ENCODE peak calls at places on chromosomes 5 and 9, in four cellular contexts. J, D, I and W are unnamed samples. For H3K9me3, the result is how much of the 10 kb centered on the place peaks cover.

GRCh38 chr9:110180713-110181434 is 27.1 kb downstream of the C9orf152 start:
- DNase-seq in D (no peak), I (peak), J (no peak), W (peak)

GRCh38 chr5:55308254-55308836 is 556 bp downstream of the MTREX start:
- DNase-seq in D (no peak), J (peak), I (peak), W (peak)

GRCh38 chr5:13034048-13034447 is 910.4 kb downstream of the DNAH5 start:
- DNase-seq in D (no peak), J (no peak), I (no peak), W (no peak)

GRCh38 chr9:72292184-72292787 is 72.7 kb downstream of the ZFAND5 start:
- DNase-seq in D (no peak), I (peak), J (no peak), W (peak)

GRCh38 chr5:40499514-40500273 is 180.0 kb upstream of the PTGER4 start:
- DNase-seq in D (no peak), J (no peak), I (no peak), W (no peak)

GRCh38 chr9:35074141-35074540 is 1.7 kb upstream of the VCP start:
- DNase-seq in I (no peak), J (no peak), D (peak), W (no peak)

GRCh38 chr9:70013598-70014196 is 30.0 kb upstream of the MAMDC2 start:
- DNase-seq in J (no peak), D (no peak), I (no peak), W (no peak)

GRCh38 chr9:128523199-128523925 is 18.8 kb downstream of the GLE1 start:
- DNase-seq in D (no peak), I (no peak), J (peak), W (no peak)

GRCh38 chr9:121686930-121687541 is 35.6 kb downstream of the DAB2IP start:
- DNase-seq in I (peak), J (peak), D (peak), W (peak)

GRCh38 chr9:87464110-87464991 is 33.3 kb upstream of the DAPK1 start:
- DNase-seq in D (no peak), I (no peak), J (no peak), W (no peak)

DNA sequence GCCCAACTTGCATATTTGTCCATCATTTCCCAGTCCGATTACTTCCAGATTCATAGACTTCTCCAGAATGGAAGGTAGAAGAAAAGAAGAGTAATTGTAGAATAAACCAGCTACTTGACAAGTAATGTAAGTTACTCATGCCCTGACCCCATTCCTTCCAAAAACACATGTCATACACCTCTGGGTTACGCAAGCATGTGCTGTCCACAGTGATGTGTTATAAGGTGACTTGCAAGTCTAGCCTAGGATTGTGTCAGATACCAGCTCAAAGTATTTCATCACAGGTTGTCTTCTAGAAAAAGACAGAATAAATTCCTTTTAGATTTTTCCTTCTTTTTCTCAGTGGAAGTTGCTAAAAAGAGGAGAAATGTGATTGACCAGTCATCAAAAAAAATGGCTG is 8.1 kb upstream of the TLR4 start:
- DNase-seq in J (no peak), I (no peak), D (no peak), W (no peak)
- H3K9me3 ChIP-seq in J (under half), I (under half), D (under half), W (under half)

GRCh38 chr9:26271495-26272122 is 593.4 kb upstream of the TUSC1 start:
- DNase-seq in J (no peak), D (no peak), I (no peak), W (no peak)
- H3K9me3 ChIP-seq in J (under half), D (under half), I (under half), W (under half)

DNA sequence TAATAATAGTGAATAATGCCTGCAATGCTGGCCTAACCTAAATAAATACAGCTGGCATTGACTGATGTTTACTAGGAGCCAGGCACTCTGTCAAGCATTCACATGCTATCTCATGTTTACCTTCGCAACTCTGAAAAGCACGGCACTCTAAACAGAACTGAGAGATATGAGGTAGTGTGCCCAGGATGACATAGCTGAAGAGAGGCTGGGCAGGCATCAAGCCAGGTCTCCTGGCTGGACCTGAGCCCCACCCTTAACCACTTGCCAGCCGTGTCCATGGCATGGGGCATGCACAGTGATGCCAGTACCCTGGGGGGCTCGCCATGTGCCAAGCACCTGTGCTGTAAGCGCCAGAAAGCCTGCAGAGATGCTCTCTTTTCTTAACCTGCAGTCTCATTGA is 119.4 kb upstream of the MVB12B start:
- DNase-seq in J (no peak), D (no peak), I (no peak), W (no peak)
- H3K9me3 ChIP-seq in J (under half), D (under half), I (under half), W (under half)

GRCh38 chr5:26519245-26519644 is 519.1 kb downstream of the CDH9 start:
- DNase-seq in D (no peak), J (no peak), I (no peak), W (no peak)

GRCh38 chr5:26518065-26518464 is 520.3 kb downstream of the CDH9 start:
- DNase-seq in I (no peak), D (no peak), J (no peak), W (no peak)
- H3K9me3 ChIP-seq in I (under half), D (under half), J (under half), W (under half)

GRCh38 chr5:179255527-179256228 is 89.6 kb downstream of the ADAMTS2 start:
- DNase-seq in I (no peak), J (no peak), D (peak), W (no peak)
- H3K9me3 ChIP-seq in I (under half), J (under half), D (under half), W (under half)

GRCh38 chr5:8805653-8806052 is 740.2 kb downstream of the SEMA5A start:
- DNase-seq in D (no peak), I (no peak), J (no peak), W (no peak)
- H3K9me3 ChIP-seq in D (under half), I (under half), J (under half), W (under half)

GRCh38 chr5:73303139-73304079 is 130.4 kb downstream of the TMEM174 start:
- DNase-seq in J (no peak), I (peak), D (no peak), W (no peak)
- H3K9me3 ChIP-seq in J (under half), I (under half), D (under half), W (under half)

DNA sequence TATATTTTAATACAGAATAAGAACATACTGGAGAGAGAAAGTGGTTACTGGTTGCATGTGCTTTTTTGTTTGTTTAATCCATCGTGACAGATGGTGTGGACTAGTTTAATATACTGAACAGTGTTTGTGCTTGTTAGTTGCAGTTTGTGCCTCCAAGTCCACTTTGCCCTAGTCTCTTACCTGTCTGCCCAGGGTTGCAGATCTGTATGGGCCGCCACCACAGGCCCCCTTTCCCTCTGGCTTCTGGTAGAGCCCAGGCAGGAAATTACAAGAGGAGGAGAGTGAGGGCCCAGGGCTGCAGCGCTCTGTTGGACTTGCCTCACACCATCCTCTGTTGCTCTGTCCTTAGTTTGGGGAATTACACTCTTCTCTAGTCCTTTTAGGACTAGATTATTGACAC is 166.4 kb downstream of the KDM4C start:
- DNase-seq in J (no peak), D (no peak), I (no peak), W (no peak)
- H3K9me3 ChIP-seq in J (under half), D (under half), I (under half), W (under half)

DNA sequence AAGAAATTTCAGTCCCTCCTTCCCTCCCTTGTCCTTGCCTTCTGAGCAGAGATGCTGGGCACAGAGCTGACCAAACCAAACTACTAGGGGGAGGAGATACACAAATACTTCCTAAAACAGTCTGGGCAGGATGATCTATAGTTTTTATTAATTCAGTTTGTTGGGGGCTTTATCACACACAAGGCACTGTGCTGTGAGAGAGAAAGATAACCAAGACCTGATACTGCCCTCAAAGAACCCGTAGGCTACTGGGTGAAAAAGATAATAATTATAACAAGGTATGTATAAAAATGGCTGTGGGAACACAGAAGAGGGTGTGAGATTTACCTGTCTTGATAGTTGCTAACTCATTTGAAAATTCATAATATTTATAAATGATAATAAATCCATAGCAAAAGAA is 354.7 kb downstream of the NDUFS4 start:
- DNase-seq in I (no peak), D (no peak), J (no peak), W (no peak)
- H3K9me3 ChIP-seq in I (under half), D (under half), J (under half), W (under half)

GRCh38 chr5:3214838-3215374 is 380.7 kb upstream of the IRX1 start:
- DNase-seq in J (no peak), D (no peak), I (no peak), W (no peak)
- H3K9me3 ChIP-seq in J (under half), D (under half), I (under half), W (under half)